ENCODE peak calls at places on chromosomes 12 and 14, in seven cellular contexts. H is naive thymus-derived CD4-positive, alpha-beta T cell; Z is foreskin fibroblast; U is PC-9; F is aorta; P is HepG2; V is CD8-positive, alpha-beta memory T cell. W is an unnamed sample.
A peak's percentile ranks its signal among the peaks of the same experiment; 100 is the strongest.

GRCh38 chr12:69985656-69986055 is 160.6 kb downstream of the MYRFL start:
- DNase-seq in H (no peak), Z (no peak), U (no peak), F (no peak), P (peak; percentile 24), V (no peak), W (no peak)

GRCh38 chr12:31370645-31371620 is 45.0 kb upstream of the SINHCAF start:
- DNase-seq in H (no peak), Z (no peak), U (peak; percentile 65), F (no peak), P (peak; percentile 77), V (no peak), W (no peak)

GRCh38 chr12:89370850-89371249 is 18.5 kb upstream of the DUSP6 start:
- DNase-seq in H (no peak), Z (peak; percentile 89), U (no peak), F (no peak), P (no peak), V (no peak), W (no peak)

GRCh38 chr14:54567224-54567633 is 301 bp downstream of the SAMD4A start:
- DNase-seq in H (peak; percentile 15), Z (peak; percentile 48), U (no peak), F (peak; percentile 69), P (no peak), V (peak; percentile 32), W (no peak)

GRCh38 chr14:104882325-104882973 is 17.4 kb downstream of the CEP170B start:
- DNase-seq in H (no peak), Z (peak; percentile 30), U (peak; percentile 81), F (peak; percentile 38), P (no peak), V (no peak), W (no peak)

GRCh38 chr12:117093431-117093830 is 5.8 kb downstream of the TESC start:
- DNase-seq in H (no peak), Z (no peak), U (no peak), F (peak; percentile 21), P (no peak), V (no peak), W (no peak)

GRCh38 chr14:53043107-53043704 is 92.4 kb upstream of the FERMT2 start:
- DNase-seq in H (no peak), Z (no peak), U (no peak), F (no peak), P (no peak), V (no peak), W (no peak)

GRCh38 chr14:50679674-50680073 is 11.6 kb upstream of the SAV1 start:
- DNase-seq in H (no peak), Z (no peak), U (no peak), F (no peak), P (no peak), V (no peak), W (no peak)

GRCh38 chr12:75711276-75711675 is 199.9 kb upstream of the KRR1 start:
- DNase-seq in H (no peak), Z (no peak), U (no peak), F (no peak), P (no peak), V (no peak), W (no peak)

GRCh38 chr12:58933068-58933681 is 12.9 kb upstream of the LRIG3 start:
- DNase-seq in H (no peak), Z (no peak), U (no peak), F (no peak), P (no peak), V (no peak), W (no peak)

GRCh38 chr14:55077691-55078151 is 26.3 kb downstream of the MAPK1IP1L start:
- DNase-seq in H (no peak), Z (no peak), U (peak; percentile 86), F (no peak), P (peak; percentile 62), V (no peak), W (peak; percentile 47)

GRCh38 chr12:111361717-111362576 is 6.9 kb downstream of the PHETA1 start:
- DNase-seq in H (no peak), Z (no peak), U (peak; percentile 85), F (no peak), P (peak; percentile 39), V (no peak), W (no peak)

GRCh38 chr12:101924647-101925046 is 47.3 kb downstream of the DRAM1 start:
- DNase-seq in H (no peak), Z (peak; percentile 33), U (no peak), F (no peak), P (no peak), V (no peak), W (no peak)

GRCh38 chr12:107801150-107801549 is 26.6 kb downstream of the ASCL4 start:
- DNase-seq in H (no peak), Z (no peak), U (no peak), F (no peak), P (no peak), V (no peak), W (no peak)

GRCh38 chr12:99453831-99454538 is 193.6 kb upstream of the GARIN6 start:
- DNase-seq in H (no peak), Z (no peak), U (no peak), F (no peak), P (no peak), V (no peak), W (no peak)

GRCh38 chr14:91420686-91421085 is 3.1 kb upstream of the CCDC88C start:
- DNase-seq in H (no peak), Z (no peak), U (peak; percentile 55), F (no peak), P (peak; percentile 65), V (no peak), W (no peak)

GRCh38 chr12:31406345-31406744 is 80.4 kb upstream of the SINHCAF start:
- DNase-seq in H (no peak), Z (peak; percentile 5), U (no peak), F (no peak), P (no peak), V (no peak), W (no peak)

GRCh38 chr12:108360487-108360886 is 21.4 kb upstream of the CMKLR1 start:
- DNase-seq in H (no peak), Z (no peak), U (no peak), F (no peak), P (no peak), V (no peak), W (peak; percentile 71)

GRCh38 chr12:43848786-43849185 is 12.9 kb downstream of the TMEM117 start:
- DNase-seq in H (no peak), Z (peak; percentile 30), U (no peak), F (no peak), P (no peak), V (no peak), W (no peak)

GRCh38 chr12:84136862-84137367 is 775.7 kb downstream of the SLC6A15 start:
- DNase-seq in H (no peak), Z (peak; percentile 77), U (no peak), F (no peak), P (no peak), V (no peak), W (peak; percentile 31)

GRCh38 chr12:49264466-49264872 is 413 bp upstream of the TUBA1C start:
- DNase-seq in H (peak; percentile 33), Z (peak; percentile 68), U (no peak), F (no peak), P (no peak), V (peak; percentile 39), W (no peak)

GRCh38 chr12:65511134-65511912 is 232.8 kb downstream of the MSRB3 start:
- DNase-seq in H (no peak), Z (no peak), U (no peak), F (peak; percentile 48), P (no peak), V (no peak), W (no peak)

GRCh38 chr14:78608998-78609787 is 439.0 kb downstream of the NRXN3 start:
- DNase-seq in H (no peak), Z (peak; percentile 6), U (no peak), F (no peak), P (no peak), V (no peak), W (no peak)

GRCh38 chr12:124581299-124581698 is 13.9 kb upstream of the NCOR2 start:
- DNase-seq in H (no peak), Z (no peak), U (no peak), F (no peak), P (no peak), V (no peak), W (no peak)

GRCh38 chr14:95984206-95984605 is 55.0 kb upstream of the C14orf132 start:
- DNase-seq in H (no peak), Z (no peak), U (no peak), F (no peak), P (no peak), V (no peak), W (no peak)

GRCh38 chr14:74867673-74868072 is 8.3 kb downstream of the PROX2 start:
- DNase-seq in H (no peak), Z (peak; percentile 81), U (no peak), F (peak; percentile 70), P (no peak), V (peak; percentile 54), W (no peak)

GRCh38 chr14:51442513-51443175 is 202.6 kb downstream of the TMX1 start:
- DNase-seq in H (no peak), Z (peak; percentile 97), U (peak; percentile 90), F (peak; percentile 56), P (no peak), V (no peak), W (peak; percentile 96)

GRCh38 chr14:50776522-50776921 is 54.4 kb downstream of the NIN start:
- DNase-seq in H (no peak), Z (no peak), U (no peak), F (no peak), P (no peak), V (no peak), W (no peak)

GRCh38 chr12:68451261-68452091 is 119.3 kb upstream of the MDM1 start:
- DNase-seq in H (no peak), Z (peak; percentile 74), U (no peak), F (peak; percentile 53), P (no peak), V (peak; percentile 27), W (peak; percentile 58)

DNA sequence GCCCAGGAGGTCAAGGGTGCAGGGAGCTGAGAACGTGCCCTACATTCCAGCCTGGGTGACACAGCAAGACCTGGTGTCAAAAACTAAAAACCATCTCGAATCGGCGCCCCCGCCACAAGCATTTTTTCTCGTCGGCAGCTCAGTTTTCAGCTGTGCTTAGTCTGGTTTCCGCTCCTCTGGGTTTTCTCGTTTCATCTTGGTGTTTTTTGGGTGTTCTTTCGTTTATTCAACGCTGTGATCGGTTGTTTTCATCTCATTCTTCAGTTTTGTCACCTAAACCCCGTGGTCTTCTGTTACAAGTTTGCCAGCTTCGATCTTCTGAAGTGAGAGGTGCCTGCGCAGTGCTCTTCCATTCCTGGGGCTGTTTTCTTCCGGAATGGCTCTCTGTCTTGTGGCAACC is 41.4 kb downstream of the NOC4L start:
- DNase-seq in H (no peak), Z (no peak), U (no peak), F (no peak), P (no peak), V (peak; percentile 86), W (no peak)
- H3K4me3 ChIP-seq in H (peak overlapping the region; percentile 36), Z (no peak overlapping the region), U (no peak overlapping the region), F (no peak overlapping the region), P (no peak overlapping the region), V (peak overlapping the region; percentile 61), W (no peak overlapping the region)

GRCh38 chr12:11946161-11946560 is 124.6 kb upstream of the BCL2L14 start:
- DNase-seq in H (no peak), Z (no peak), U (no peak), F (no peak), P (no peak), V (no peak), W (no peak)
- H3K4me3 ChIP-seq in H (no peak overlapping the region), Z (no peak overlapping the region), U (no peak overlapping the region), F (no peak overlapping the region), P (no peak overlapping the region), V (no peak overlapping the region), W (no peak overlapping the region)

GRCh38 chr14:99603471-99603933 is 505 bp downstream of the CCDC85C start:
- DNase-seq in H (peak; percentile 47), Z (peak; percentile 58), U (no peak), F (no peak), P (no peak), V (peak; percentile 61), W (no peak)
- H3K4me3 ChIP-seq in H (peak overlapping the region; percentile 47), Z (peak overlapping the region; percentile 42), U (peak overlapping the region; percentile 54), F (peak overlapping the region; percentile 55), P (peak overlapping the region; percentile 85), V (no peak overlapping the region), W (peak overlapping the region; percentile 43)

GRCh38 chr14:61609885-61610284 is 85.4 kb upstream of the HIF1A start:
- DNase-seq in H (no peak), Z (peak; percentile 38), U (no peak), F (no peak), P (no peak), V (no peak), W (no peak)
- H3K4me3 ChIP-seq in H (no peak overlapping the region), Z (no peak overlapping the region), U (no peak overlapping the region), F (no peak overlapping the region), P (no peak overlapping the region), V (no peak overlapping the region), W (no peak overlapping the region)

W was measured in skeletal muscle cell.